ENCODE peak calls at places on chromosomes 1 and 21, in nine cellular contexts. F is CD4-positive, CD25-positive, alpha-beta regulatory T cell; R is HCT116; P is aorta; V is NT2/D1; G is thoracic aorta; J is neuronal stem cell; U is mammary epithelial cell; L is A549. O is an unnamed sample.

GRCh38 chr1:97553975-97554374 is 366.9 kb downstream of the DPYD start:
- DNase-seq in F (no peak), R (no peak), P (no peak), V (no peak), G (no peak), J (no peak), U (no peak), L (no peak), O (no peak)

GRCh38 chr1:43272576-43273571 is 3.1 kb downstream of the TMEM125 start:
- DNase-seq in F (no peak), R (no peak), P (no peak), V (no peak), G (no peak), J (no peak), U (no peak), L (no peak), O (no peak)

GRCh38 chr1:153525088-153525713 is 10.6 kb downstream of the S100A6 start:
- DNase-seq in F (no peak), R (no peak), P (peak), V (no peak), G (no peak), J (no peak), U (peak), L (no peak), O (no peak)

GRCh38 chr1:16215882-16216753 is 3.7 kb upstream of the ARHGEF19 start:
- DNase-seq in F (peak), R (peak), P (peak), V (peak), G (peak), J (peak), U (no peak), L (peak), O (peak)

GRCh38 chr1:31064115-31064514 is 1.4 kb downstream of the PUM1 start:
- DNase-seq in F (no peak), R (no peak), P (no peak), V (no peak), G (no peak), J (no peak), U (no peak), L (no peak), O (no peak)

GRCh38 chr1:85576642-85577420 is 3.7 kb upstream of the CCN1 start:
- DNase-seq in F (no peak), R (peak), P (peak), V (peak), G (peak), J (peak), U (peak), L (peak), O (peak)

GRCh38 chr1:53069265-53069662 is 7.3 kb downstream of the PODN start:
- DNase-seq in F (no peak), R (no peak), P (no peak), V (no peak), G (no peak), J (no peak), U (no peak), L (no peak), O (peak)

GRCh38 chr1:33119532-33120217 is 38.7 kb downstream of the AZIN2 start:
- DNase-seq in F (no peak), R (no peak), P (no peak), V (no peak), G (no peak), J (no peak), U (no peak), L (no peak), O (no peak)

GRCh38 chr1:40703316-40703715 is 11.8 kb downstream of the NFYC start:
- DNase-seq in F (no peak), R (no peak), P (no peak), V (no peak), G (no peak), J (no peak), U (peak), L (no peak), O (no peak)

GRCh38 chr21:17461014-17461413 is 51.8 kb upstream of the CXADR start:
- DNase-seq in F (no peak), R (no peak), P (no peak), V (no peak), G (no peak), J (no peak), U (peak), L (peak), O (no peak)

GRCh38 chr1:9115656-9116205 is 13.2 kb downstream of the GPR157 start:
- DNase-seq in F (no peak), R (no peak), P (no peak), V (no peak), G (no peak), J (no peak), U (no peak), L (no peak), O (no peak)

GRCh38 chr1:83761084-83761760 is 237.7 kb downstream of the TTLL7 start:
- DNase-seq in F (no peak), R (no peak), P (no peak), V (no peak), G (no peak), J (no peak), U (no peak), L (no peak), O (no peak)

GRCh38 chr1:180270767-180271639 is 40.9 kb downstream of the LHX4 start:
- DNase-seq in F (no peak), R (no peak), P (peak), V (no peak), G (no peak), J (no peak), U (peak), L (no peak), O (no peak)

GRCh38 chr1:37338658-37339057 is 135.7 kb upstream of the ZC3H12A start:
- DNase-seq in F (no peak), R (no peak), P (no peak), V (no peak), G (no peak), J (no peak), U (no peak), L (no peak), O (no peak)

GRCh38 chr1:101004666-101005065 is 20.9 kb downstream of the DPH5 start:
- DNase-seq in F (no peak), R (no peak), P (no peak), V (no peak), G (no peak), J (no peak), U (no peak), L (no peak), O (no peak)

GRCh38 chr1:160821627-160822026 is 25.7 kb downstream of the LY9 start:
- DNase-seq in F (no peak), R (no peak), P (no peak), V (no peak), G (no peak), J (no peak), U (no peak), L (no peak), O (no peak)

GRCh38 chr21:31985398-31985797 is 112.6 kb downstream of the HUNK start:
- DNase-seq in F (no peak), R (no peak), P (no peak), V (no peak), G (no peak), J (no peak), U (no peak), L (no peak), O (no peak)

GRCh38 chr21:46118871-46119564 is 21.1 kb downstream of the COL6A2 start:
- DNase-seq in F (no peak), R (no peak), P (peak), V (no peak), G (no peak), J (no peak), U (no peak), L (no peak), O (no peak)

GRCh38 chr1:86914635-86914997 is at the start of gene HS2ST1:
- DNase-seq in F (no peak), R (no peak), P (no peak), V (no peak), G (peak), J (no peak), U (no peak), L (no peak), O (no peak)

GRCh38 chr1:211174375-211174774 is 40.4 kb upstream of the KCNH1 start:
- DNase-seq in F (no peak), R (no peak), P (no peak), V (no peak), G (no peak), J (no peak), U (peak), L (no peak), O (no peak)

GRCh38 chr1:52140633-52141512 is 1.0 kb upstream of the ZFYVE9 start:
- DNase-seq in F (no peak), R (no peak), P (no peak), V (no peak), G (no peak), J (no peak), U (peak), L (no peak), O (no peak)

GRCh38 chr21:28871388-28872015 is 121.2 kb downstream of the LTN1 start:
- DNase-seq in F (no peak), R (no peak), P (no peak), V (no peak), G (no peak), J (no peak), U (peak), L (no peak), O (no peak)

GRCh38 chr1:50335914-50336313 is 87.3 kb downstream of the DMRTA2 start:
- DNase-seq in F (no peak), R (no peak), P (no peak), V (no peak), G (no peak), J (no peak), U (no peak), L (no peak), O (no peak)

GRCh38 chr21:26769613-26770188 is 75.5 kb downstream of the ADAMTS1 start:
- DNase-seq in F (no peak), R (no peak), P (no peak), V (no peak), G (no peak), J (no peak), U (no peak), L (peak), O (peak)

GRCh38 chr1:76425843-76426145 is 351.2 kb downstream of the ST6GALNAC3 start:
- DNase-seq in F (no peak), R (no peak), P (no peak), V (no peak), G (no peak), J (no peak), U (peak), L (no peak), O (no peak)

GRCh38 chr21:16425297-16425696 is 695.5 kb downstream of the USP25 start:
- DNase-seq in F (no peak), R (no peak), P (no peak), V (no peak), G (no peak), J (no peak), U (no peak), L (no peak), O (no peak)
- H3K4me3 ChIP-seq in F (no peak), R (no peak), P (peak), V (no peak), G (no peak), J (no peak), U (no peak), L (no peak), O (no peak)

GRCh38 chr1:179082308-179083030 is 599 bp downstream of the TOR3A start:
- DNase-seq in F (peak), R (no peak), P (peak), V (peak), G (no peak), J (peak), U (peak), L (peak), O (no peak)

GRCh38 chr1:179083031-179083345 is 1.1 kb downstream of the TOR3A start:
- DNase-seq in F (peak), R (no peak), P (no peak), V (no peak), G (no peak), J (no peak), U (peak), L (no peak), O (peak)

GRCh38 chr1:179081696-179082307 is at the start of gene TOR3A:
- DNase-seq in F (peak), R (peak), P (peak), V (peak), G (peak), J (peak), U (peak), L (peak), O (peak)

GRCh38 chr1:179080866-179081695 is 789 bp upstream of the TOR3A start:
- DNase-seq in F (peak), R (no peak), P (no peak), V (no peak), G (no peak), J (no peak), U (no peak), L (no peak), O (no peak)

GRCh38 chr1:179083533-179083932 is 1.7 kb downstream of the TOR3A start:
- DNase-seq in F (no peak), R (no peak), P (no peak), V (no peak), G (no peak), J (no peak), U (no peak), L (no peak), O (no peak)
- H3K4me3 ChIP-seq in F (peak), R (no peak), P (no peak), V (no peak), G (no peak), J (no peak), U (no peak), L (no peak), O (no peak)

GRCh38 chr1:236401698-236402097 is 7.6 kb downstream of the EDARADD start:
- DNase-seq in F (no peak), R (no peak), P (no peak), V (no peak), G (no peak), J (no peak), U (no peak), L (no peak), O (no peak)

GRCh38 chr1:236397173-236397759 is 3.2 kb downstream of the EDARADD start:
- DNase-seq in F (no peak), R (no peak), P (no peak), V (no peak), G (no peak), J (no peak), U (no peak), L (no peak), O (no peak)

GRCh38 chr1:236398538-236398937 is 4.5 kb downstream of the EDARADD start:
- DNase-seq in F (no peak), R (no peak), P (no peak), V (no peak), G (no peak), J (no peak), U (no peak), L (no peak), O (no peak)

GRCh38 chr1:236396665-236397043 is 2.6 kb downstream of the EDARADD start:
- DNase-seq in F (no peak), R (no peak), P (no peak), V (no peak), G (no peak), J (no peak), U (no peak), L (no peak), O (no peak)

GRCh38 chr1:236400061-236400638 is 6.1 kb downstream of the EDARADD start:
- DNase-seq in F (no peak), R (no peak), P (no peak), V (peak), G (no peak), J (peak), U (no peak), L (no peak), O (no peak)
- H3K4me3 ChIP-seq in F (no peak), R (no peak), P (no peak), V (no peak), G (no peak), J (no peak), U (no peak), L (no peak), O (no peak)

GRCh38 chr1:229170274-229170673 is 100.6 kb upstream of the RAB4A start:
- DNase-seq in F (no peak), R (no peak), P (no peak), V (no peak), G (no peak), J (no peak), U (no peak), L (no peak), O (no peak)

GRCh38 chr1:229169399-229169798 is 101.5 kb upstream of the RAB4A start:
- DNase-seq in F (no peak), R (no peak), P (no peak), V (no peak), G (no peak), J (no peak), U (no peak), L (no peak), O (no peak)

GRCh38 chr1:229167356-229167755 is 103.6 kb upstream of the RAB4A start:
- DNase-seq in F (no peak), R (no peak), P (no peak), V (no peak), G (no peak), J (no peak), U (no peak), L (no peak), O (no peak)

GRCh38 chr1:229170778-229171505 is 100.0 kb upstream of the RAB4A start:
- DNase-seq in F (no peak), R (no peak), P (no peak), V (no peak), G (no peak), J (no peak), U (no peak), L (no peak), O (peak)

GRCh38 chr1:229171934-229172333 is 99.0 kb upstream of the RAB4A start:
- DNase-seq in F (no peak), R (no peak), P (no peak), V (no peak), G (no peak), J (no peak), U (no peak), L (no peak), O (no peak)
- H3K4me3 ChIP-seq in F (no peak), R (no peak), P (no peak), V (no peak), G (no peak), J (no peak), U (no peak), L (no peak), O (no peak)

GRCh38 chr1:10178602-10179407 is 31.6 kb upstream of the KIF1B start:
- DNase-seq in F (no peak), R (no peak), P (no peak), V (peak), G (no peak), J (peak), U (no peak), L (no peak), O (peak)

GRCh38 chr1:10179751-10180150 is 30.6 kb upstream of the KIF1B start:
- DNase-seq in F (no peak), R (no peak), P (no peak), V (no peak), G (no peak), J (peak), U (no peak), L (no peak), O (peak)

GRCh38 chr1:10179408-10179685 is 31.0 kb upstream of the KIF1B start:
- DNase-seq in F (no peak), R (no peak), P (no peak), V (no peak), G (no peak), J (no peak), U (no peak), L (no peak), O (no peak)

GRCh38 chr1:10185759-10186158 is 24.6 kb upstream of the KIF1B start:
- DNase-seq in F (no peak), R (no peak), P (no peak), V (no peak), G (no peak), J (no peak), U (no peak), L (no peak), O (no peak)

GRCh38 chr1:10181154-10181553 is 29.2 kb upstream of the KIF1B start:
- DNase-seq in F (no peak), R (no peak), P (no peak), V (no peak), G (no peak), J (no peak), U (no peak), L (no peak), O (no peak)
- H3K4me3 ChIP-seq in F (no peak), R (no peak), P (no peak), V (no peak), G (no peak), J (no peak), U (no peak), L (no peak), O (no peak)

GRCh38 chr1:54883349-54884102 is 3.5 kb downstream of the DHCR24 start:
- DNase-seq in F (no peak), R (no peak), P (no peak), V (no peak), G (no peak), J (no peak), U (peak), L (no peak), O (no peak)

GRCh38 chr1:54885863-54886723 is 902 bp downstream of the DHCR24 start:
- DNase-seq in F (no peak), R (peak), P (no peak), V (no peak), G (no peak), J (no peak), U (peak), L (no peak), O (peak)

GRCh38 chr1:54885237-54885679 is 1.7 kb downstream of the DHCR24 start:
- DNase-seq in F (no peak), R (no peak), P (no peak), V (no peak), G (no peak), J (no peak), U (no peak), L (no peak), O (no peak)

GRCh38 chr1:54884135-54884586 is 2.8 kb downstream of the DHCR24 start:
- DNase-seq in F (no peak), R (no peak), P (no peak), V (no peak), G (no peak), J (no peak), U (no peak), L (no peak), O (no peak)

GRCh38 chr1:54884768-54885167 is 2.2 kb downstream of the DHCR24 start:
- DNase-seq in F (no peak), R (no peak), P (no peak), V (no peak), G (no peak), J (no peak), U (no peak), L (no peak), O (no peak)
- H3K4me3 ChIP-seq in F (no peak), R (no peak), P (no peak), V (peak), G (no peak), J (peak), U (peak), L (no peak), O (no peak)

O was measured in HAP-1.